ENCODE peak calls at places on chromosomes 11 and 22, in six cellular contexts. One of them, this sample, is unnamed.

GRCh38 chr11:12156301-12157140 is 46.1 kb downstream of the MICAL2 start:
- DNase-seq in GM23338: no peak
- DNase-seq in AG04450: no peak
- DNase-seq in HCT116: no peak
- DNase-seq in K562: peak; percentile 54
- DNase-seq in cardiac muscle cell: no peak
- DNase-seq in this sample: no peak

GRCh38 chr11:75262961-75263852 is 22.6 kb downstream of the TPBGL start:
- DNase-seq in GM23338: no peak
- DNase-seq in K562: no peak
- DNase-seq in cardiac muscle cell: no peak
- DNase-seq in HCT116: no peak
- DNase-seq in AG04450: no peak
- DNase-seq in this sample: peak; percentile 55

GRCh38 chr22:42862045-42862734 is 5.1 kb upstream of the ARFGAP3 start:
- DNase-seq in HCT116: no peak
- DNase-seq in cardiac muscle cell: no peak
- DNase-seq in K562: no peak
- DNase-seq in AG04450: peak; percentile 38
- DNase-seq in GM23338: no peak
- DNase-seq in this sample: no peak

GRCh38 chr11:111935331-111936044 is 1.7 kb upstream of the DIXDC1 start:
- DNase-seq in AG04450: no peak
- DNase-seq in K562: no peak
- DNase-seq in cardiac muscle cell: no peak
- DNase-seq in HCT116: no peak
- DNase-seq in GM23338: no peak
- DNase-seq in this sample: no peak

GRCh38 chr11:113895367-113896155 is 9.0 kb upstream of the HTR3B start:
- DNase-seq in K562: peak; percentile 9
- DNase-seq in AG04450: no peak
- DNase-seq in cardiac muscle cell: peak; percentile 78
- DNase-seq in GM23338: peak; percentile 58
- DNase-seq in HCT116: no peak
- DNase-seq in this sample: no peak

GRCh38 chr11:30245621-30246020 is 14.8 kb downstream of the FSHB start:
- DNase-seq in K562: no peak
- DNase-seq in AG04450: no peak
- DNase-seq in HCT116: no peak
- DNase-seq in cardiac muscle cell: no peak
- DNase-seq in GM23338: no peak
- DNase-seq in this sample: no peak

GRCh38 chr22:27518583-27519437 is 282.7 kb downstream of the MN1 start:
- DNase-seq in HCT116: no peak
- DNase-seq in K562: no peak
- DNase-seq in GM23338: peak; percentile 13
- DNase-seq in cardiac muscle cell: peak; percentile 33
- DNase-seq in AG04450: no peak
- DNase-seq in this sample: no peak

GRCh38 chr11:100932474-100933100 is 197.0 kb downstream of the PGR start:
- DNase-seq in K562: peak; percentile 30
- DNase-seq in HCT116: peak; percentile 26
- DNase-seq in GM23338: peak; percentile 54
- DNase-seq in AG04450: no peak
- DNase-seq in cardiac muscle cell: no peak
- DNase-seq in this sample: no peak

GRCh38 chr11:2553886-2554285 is 109.1 kb downstream of the KCNQ1 start:
- DNase-seq in cardiac muscle cell: no peak
- DNase-seq in HCT116: no peak
- DNase-seq in GM23338: no peak
- DNase-seq in AG04450: no peak
- DNase-seq in K562: no peak
- DNase-seq in this sample: no peak

GRCh38 chr11:94107363-94107762 is 21.3 kb upstream of the PANX1 start:
- DNase-seq in K562: no peak
- DNase-seq in AG04450: no peak
- DNase-seq in GM23338: peak; percentile 17
- DNase-seq in cardiac muscle cell: no peak
- DNase-seq in HCT116: no peak
- DNase-seq in this sample: no peak

GRCh38 chr11:66309475-66309874 is 7.4 kb downstream of the CD248 start:
- DNase-seq in HCT116: no peak
- DNase-seq in AG04450: no peak
- DNase-seq in GM23338: no peak
- DNase-seq in K562: no peak
- DNase-seq in cardiac muscle cell: no peak
- DNase-seq in this sample: no peak

GRCh38 chr11:3753110-3753509 is 44.2 kb downstream of the NUP98 start:
- DNase-seq in GM23338: no peak
- DNase-seq in cardiac muscle cell: no peak
- DNase-seq in AG04450: no peak
- DNase-seq in K562: no peak
- DNase-seq in HCT116: no peak
- DNase-seq in this sample: no peak

GRCh38 chr11:31810779-31811647 is at the start of gene PAX6:
- DNase-seq in cardiac muscle cell: peak; percentile 68
- DNase-seq in AG04450: no peak
- DNase-seq in HCT116: peak; percentile 21
- DNase-seq in K562: peak; percentile 84
- DNase-seq in GM23338: peak; percentile 89
- DNase-seq in this sample: peak; percentile 71

GRCh38 chr11:70204466-70204799 is 1.3 kb downstream of the FADD start:
- DNase-seq in cardiac muscle cell: no peak
- DNase-seq in AG04450: no peak
- DNase-seq in HCT116: no peak
- DNase-seq in GM23338: no peak
- DNase-seq in K562: peak; percentile 58
- DNase-seq in this sample: no peak

GRCh38 chr22:17198188-17199130 is 20.8 kb downstream of the ADA2 start:
- DNase-seq in HCT116: no peak
- DNase-seq in GM23338: peak; percentile 98
- DNase-seq in K562: peak; percentile 47
- DNase-seq in cardiac muscle cell: peak; percentile 60
- DNase-seq in AG04450: no peak
- DNase-seq in this sample: no peak

GRCh38 chr11:59767212-59767611 is 12.0 kb downstream of the STX3 start:
- DNase-seq in HCT116: no peak
- DNase-seq in K562: peak; percentile 27
- DNase-seq in AG04450: no peak
- DNase-seq in cardiac muscle cell: no peak
- DNase-seq in GM23338: no peak
- DNase-seq in this sample: no peak

GRCh38 chr11:6249822-6250555 is 9.6 kb upstream of the CCKBR start:
- DNase-seq in GM23338: no peak
- DNase-seq in cardiac muscle cell: no peak
- DNase-seq in AG04450: peak; percentile 41
- DNase-seq in K562: peak; percentile 49
- DNase-seq in HCT116: peak; percentile 18
- DNase-seq in this sample: peak; percentile 89

GRCh38 chr11:95134491-95134890 is 44.8 kb downstream of the ENDOD1 start:
- DNase-seq in cardiac muscle cell: no peak
- DNase-seq in HCT116: no peak
- DNase-seq in AG04450: no peak
- DNase-seq in K562: no peak
- DNase-seq in GM23338: no peak
- DNase-seq in this sample: no peak

GRCh38 chr11:18987454-18988231 is 48.4 kb upstream of the MRGPRX1 start:
- DNase-seq in cardiac muscle cell: no peak
- DNase-seq in GM23338: no peak
- DNase-seq in AG04450: no peak
- DNase-seq in HCT116: peak; percentile 64
- DNase-seq in K562: no peak
- DNase-seq in this sample: no peak

GRCh38 chr11:57458410-57459111 is 1.8 kb upstream of the RTN4RL2 start:
- DNase-seq in AG04450: no peak
- DNase-seq in cardiac muscle cell: peak; percentile 55
- DNase-seq in K562: peak; percentile 65
- DNase-seq in HCT116: no peak
- DNase-seq in GM23338: peak; percentile 79
- DNase-seq in this sample: peak; percentile 47

GRCh38 chr11:46682773-46683752 is 17.4 kb downstream of the ARHGAP1 start:
- DNase-seq in cardiac muscle cell: no peak
- DNase-seq in K562: no peak
- DNase-seq in GM23338: no peak
- DNase-seq in AG04450: no peak
- DNase-seq in HCT116: peak; percentile 38
- DNase-seq in this sample: no peak

GRCh38 chr11:103534191-103534590 is 425.0 kb downstream of the DYNC2H1 start:
- DNase-seq in GM23338: no peak
- DNase-seq in HCT116: no peak
- DNase-seq in AG04450: no peak
- DNase-seq in K562: no peak
- DNase-seq in cardiac muscle cell: no peak
- DNase-seq in this sample: no peak

GRCh38 chr11:68998390-68998911 is 14.6 kb downstream of the MRGPRF start:
- DNase-seq in K562: no peak
- DNase-seq in HCT116: no peak
- DNase-seq in cardiac muscle cell: peak; percentile 83
- DNase-seq in AG04450: no peak
- DNase-seq in GM23338: no peak
- DNase-seq in this sample: peak; percentile 30

GRCh38 chr11:86510674-86511073 is 136.0 kb downstream of the CCDC81 start:
- DNase-seq in GM23338: no peak
- DNase-seq in AG04450: no peak
- DNase-seq in K562: no peak
- DNase-seq in HCT116: no peak
- DNase-seq in cardiac muscle cell: no peak
- DNase-seq in this sample: no peak

GRCh38 chr11:940496-941135 is 14.9 kb downstream of the AP2A2 start:
- DNase-seq in AG04450: no peak
- DNase-seq in K562: no peak
- DNase-seq in cardiac muscle cell: no peak
- DNase-seq in GM23338: no peak
- DNase-seq in HCT116: no peak
- DNase-seq in this sample: no peak

GRCh38 chr11:19419021-19419750 is 178.4 kb upstream of the E2F8 start:
- DNase-seq in AG04450: peak; percentile 76
- DNase-seq in GM23338: peak; percentile 13
- DNase-seq in K562: no peak
- DNase-seq in cardiac muscle cell: no peak
- DNase-seq in HCT116: no peak
- DNase-seq in this sample: no peak

GRCh38 chr11:44112083-44112865 is 16.8 kb downstream of the EXT2 start:
- DNase-seq in GM23338: no peak
- DNase-seq in HCT116: no peak
- DNase-seq in K562: no peak
- DNase-seq in AG04450: no peak
- DNase-seq in cardiac muscle cell: no peak
- DNase-seq in this sample: no peak

GRCh38 chr11:86041975-86042378 is 26.9 kb downstream of the PICALM start:
- DNase-seq in cardiac muscle cell: peak; percentile 87
- DNase-seq in K562: peak; percentile 70
- DNase-seq in GM23338: peak; percentile 95
- DNase-seq in AG04450: peak; percentile 88
- DNase-seq in HCT116: peak; percentile 76
- DNase-seq in this sample: peak; percentile 66

GRCh38 chr22:42269407-42270177 is 861 bp downstream of the TCF20 start:
- DNase-seq in K562: peak; percentile 68
- DNase-seq in GM23338: peak; percentile 84
- DNase-seq in AG04450: no peak
- DNase-seq in cardiac muscle cell: peak; percentile 74
- DNase-seq in HCT116: peak; percentile 48
- DNase-seq in this sample: peak; percentile 80

GRCh38 chr11:86637976-86638375 is 34.4 kb downstream of the ME3 start:
- DNase-seq in cardiac muscle cell: no peak
- DNase-seq in GM23338: no peak
- DNase-seq in AG04450: no peak
- DNase-seq in HCT116: no peak
- DNase-seq in K562: no peak
- DNase-seq in this sample: no peak

GRCh38 chr22:22984967-22985366 is 85.4 kb upstream of the GNAZ start:
- DNase-seq in K562: no peak
- DNase-seq in AG04450: no peak
- DNase-seq in HCT116: no peak
- DNase-seq in GM23338: no peak
- DNase-seq in cardiac muscle cell: no peak
- DNase-seq in this sample: no peak

GRCh38 chr11:67616431-67617242 is 9.9 kb downstream of the NDUFV1 start:
- DNase-seq in HCT116: no peak
- DNase-seq in cardiac muscle cell: no peak
- DNase-seq in GM23338: no peak
- DNase-seq in AG04450: no peak
- DNase-seq in K562: no peak
- DNase-seq in this sample: no peak

GRCh38 chr11:27429740-27430451 is 42.7 kb downstream of the LGR4 start:
- DNase-seq in AG04450: no peak
- DNase-seq in GM23338: peak; percentile 20
- DNase-seq in HCT116: no peak
- DNase-seq in cardiac muscle cell: no peak
- DNase-seq in K562: no peak
- DNase-seq in this sample: no peak

GRCh38 chr22:20429254-20430100 is 8.1 kb downstream of the SCARF2 start:
- DNase-seq in cardiac muscle cell: peak; percentile 61
- DNase-seq in HCT116: no peak
- DNase-seq in AG04450: no peak
- DNase-seq in K562: peak; percentile 100
- DNase-seq in GM23338: peak; percentile 91
- DNase-seq in this sample: peak; percentile 84
- H3K4me3 ChIP-seq in cardiac muscle cell: peak overlapping the region; percentile 10
- H3K4me3 ChIP-seq in HCT116: peak overlapping the region; percentile 42
- H3K4me3 ChIP-seq in AG04450: no peak overlapping the region
- H3K4me3 ChIP-seq in K562: peak overlapping the region; percentile 48
- H3K4me3 ChIP-seq in GM23338: peak overlapping the region; percentile 49
- H3K4me3 ChIP-seq in this sample: no peak overlapping the region

DNA sequence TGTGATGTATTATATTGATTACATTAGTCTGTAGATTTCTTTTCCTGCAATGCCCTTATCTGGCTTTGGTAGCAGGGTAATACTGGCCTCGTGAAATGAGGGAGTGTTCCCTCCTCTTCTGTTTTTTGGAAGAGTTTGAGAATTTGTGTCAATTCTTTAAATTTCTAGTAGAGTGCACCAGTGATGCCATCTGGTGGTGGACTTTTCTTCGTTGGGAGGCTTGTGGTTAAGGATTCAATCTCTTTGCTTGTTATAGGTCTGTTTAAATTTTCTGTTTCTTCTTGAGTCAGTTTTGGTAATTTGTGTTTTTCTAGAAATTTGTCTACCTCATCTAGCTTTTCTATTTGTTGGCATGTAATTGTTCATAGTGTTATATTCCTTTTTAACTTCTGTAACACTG is 18.9 kb downstream of the SHANK3 start:
- DNase-seq in K562: no peak
- DNase-seq in AG04450: no peak
- DNase-seq in cardiac muscle cell: peak; percentile 45
- DNase-seq in GM23338: peak; percentile 65
- DNase-seq in HCT116: peak; percentile 29
- DNase-seq in this sample: no peak
- TF ChIP-seq CTCF in K562: peak; percentile 60
- TF ChIP-seq CTCF in AG04450: peak; percentile 59
- TF ChIP-seq CTCF in cardiac muscle cell: peak; percentile 64
- TF ChIP-seq CTCF in GM23338: peak; percentile 79
- TF ChIP-seq CTCF in HCT116: peak; percentile 88
- TF ChIP-seq CTCF in this sample: no peak

GRCh38 chr22:30866811-30867271 is 101.7 kb downstream of the MORC2 start:
- DNase-seq in GM23338: peak; percentile 35
- DNase-seq in HCT116: no peak
- DNase-seq in cardiac muscle cell: no peak
- DNase-seq in K562: peak; percentile 26
- DNase-seq in AG04450: no peak
- DNase-seq in this sample: peak; percentile 4
- H3K27ac ChIP-seq in GM23338: no peak overlapping the region
- H3K27ac ChIP-seq in HCT116: no peak overlapping the region
- H3K27ac ChIP-seq in cardiac muscle cell: no peak overlapping the region
- H3K27ac ChIP-seq in K562: no peak overlapping the region
- H3K27ac ChIP-seq in AG04450: no peak overlapping the region
- H3K27ac ChIP-seq in this sample: no peak overlapping the region

GRCh38 chr11:60873533-60873932 is 6.2 kb downstream of the ZP1 start:
- DNase-seq in cardiac muscle cell: no peak
- DNase-seq in K562: no peak
- DNase-seq in GM23338: no peak
- DNase-seq in AG04450: no peak
- DNase-seq in HCT116: no peak
- DNase-seq in this sample: no peak
- H3K4me3 ChIP-seq in cardiac muscle cell: no peak overlapping the region
- H3K4me3 ChIP-seq in K562: no peak overlapping the region
- H3K4me3 ChIP-seq in GM23338: no peak overlapping the region
- H3K4me3 ChIP-seq in AG04450: no peak overlapping the region
- H3K4me3 ChIP-seq in HCT116: no peak overlapping the region
- H3K4me3 ChIP-seq in this sample: no peak overlapping the region